ENCODE peak calls at places on chromosomes 5 and 9, in five cellular contexts. R is neuronal stem cell; B is cardiac muscle cell; Z is keratinocyte; N is effector memory CD4-positive, alpha-beta T cell. A is an unnamed sample.

GRCh38 chr9:68501159-68501506 is 39.5 kb downstream of the TMEM252 start:
- DNase-seq in N (no peak), B (peak; percentile 6), Z (no peak), R (no peak), A (no peak)

GRCh38 chr5:35753500-35753899 is 103.2 kb upstream of the IL7R start:
- DNase-seq in N (no peak), R (no peak), B (no peak), Z (no peak), A (no peak)

GRCh38 chr9:111634860-111635259 is 3.7 kb downstream of the DNAJC25 start:
- DNase-seq in N (no peak), R (no peak), B (no peak), Z (no peak), A (no peak)

GRCh38 chr5:172443441-172444109 is 10.8 kb downstream of the SH3PXD2B start:
- DNase-seq in B (peak; percentile 98), R (no peak), N (no peak), Z (no peak), A (peak; percentile 84)

GRCh38 chr9:128323786-128324185 is 1.1 kb downstream of the COQ4 start:
- DNase-seq in Z (no peak), N (no peak), B (no peak), R (no peak), A (no peak)

GRCh38 chr9:108652851-108653250 is 202.9 kb downstream of the ACTL7B start:
- DNase-seq in B (no peak), R (no peak), Z (no peak), N (no peak), A (no peak)

GRCh38 chr5:72355706-72356299 is 35.6 kb downstream of the PTCD2 start:
- DNase-seq in R (peak; percentile 15), N (no peak), B (peak; percentile 58), Z (no peak), A (no peak)

GRCh38 chr9:4567601-4568000 is 77.3 kb downstream of the SLC1A1 start:
- DNase-seq in B (no peak), Z (no peak), R (no peak), N (no peak), A (no peak)

GRCh38 chr9:37412431-37413151 is 9.9 kb upstream of the GRHPR start:
- DNase-seq in N (no peak), R (no peak), Z (peak; percentile 41), B (peak; percentile 49), A (peak; percentile 31)

GRCh38 chr9:109919736-109920408 is 139.9 kb downstream of the PALM2AKAP2 start:
- DNase-seq in Z (no peak), R (no peak), N (no peak), B (no peak), A (no peak)

GRCh38 chr5:111998871-111999270 is 241.9 kb upstream of the NREP start:
- DNase-seq in B (no peak), Z (no peak), N (no peak), R (no peak), A (no peak)

GRCh38 chr9:117344892-117345660 is 69.8 kb downstream of the ASTN2 start:
- DNase-seq in R (peak; percentile 18), N (no peak), B (no peak), Z (no peak), A (no peak)

GRCh38 chr9:72557549-72557948 is 36.1 kb downstream of the TMC1 start:
- DNase-seq in Z (peak; percentile 97), R (no peak), B (peak; percentile 78), N (peak; percentile 1), A (peak; percentile 96)

GRCh38 chr9:113246928-113247327 is 25.6 kb downstream of the SLC31A1 start:
- DNase-seq in N (no peak), Z (no peak), B (no peak), R (no peak), A (no peak)

GRCh38 chr9:98709968-98710965 is 1.5 kb upstream of the GABBR2 start:
- DNase-seq in Z (no peak), N (no peak), R (no peak), B (peak; percentile 82), A (no peak)

GRCh38 chr9:88076286-88077070 is 61.8 kb downstream of the SPATA31C2 start:
- DNase-seq in Z (peak; percentile 73), B (peak; percentile 91), R (peak; percentile 54), N (no peak), A (peak; percentile 78)

GRCh38 chr9:137556069-137556838 is 4.6 kb downstream of the MRPL41 start:
- DNase-seq in B (peak; percentile 18), Z (no peak), R (no peak), N (no peak), A (no peak)

GRCh38 chr5:10106285-10106684 is 143.4 kb downstream of the ATPSCKMT start:
- DNase-seq in N (no peak), B (no peak), R (no peak), Z (no peak), A (no peak)

GRCh38 chr9:120698766-120699165 is 15.5 kb downstream of the MEGF9 start:
- DNase-seq in B (no peak), Z (no peak), N (no peak), R (no peak), A (no peak)

GRCh38 chr5:9924614-9925013 is 294.5 kb upstream of the TAS2R1 start:
- DNase-seq in Z (peak; percentile 55), R (no peak), B (peak; percentile 97), N (no peak), A (peak; percentile 97)

GRCh38 chr9:27471789-27472585 is 52.1 kb upstream of the IFNK start:
- DNase-seq in N (no peak), B (no peak), Z (no peak), R (no peak), A (no peak)

GRCh38 chr9:4755026-4755609 is 14.1 kb upstream of the AK3 start:
- DNase-seq in N (no peak), R (no peak), B (no peak), Z (no peak), A (no peak)

GRCh38 chr9:1151691-1152090 is 101.5 kb downstream of the DMRT2 start:
- DNase-seq in B (no peak), N (no peak), R (no peak), Z (no peak), A (no peak)

GRCh38 chr5:9692576-9692975 is 62.4 kb upstream of the TAS2R1 start:
- DNase-seq in N (no peak), R (no peak), B (no peak), Z (no peak), A (no peak)

GRCh38 chr5:131751551-131751950 is 45.3 kb downstream of the FNIP1 start:
- DNase-seq in N (no peak), Z (no peak), B (no peak), R (no peak), A (no peak)

GRCh38 chr5:66769839-66770617 is 173.8 kb downstream of the MAST4 start:
- DNase-seq in R (peak; percentile 18), N (no peak), B (peak; percentile 40), Z (no peak), A (no peak)

GRCh38 chr9:117485176-117485575 is 70.3 kb upstream of the ASTN2 start:
- DNase-seq in N (no peak), Z (no peak), B (no peak), R (no peak), A (no peak)

DNA sequence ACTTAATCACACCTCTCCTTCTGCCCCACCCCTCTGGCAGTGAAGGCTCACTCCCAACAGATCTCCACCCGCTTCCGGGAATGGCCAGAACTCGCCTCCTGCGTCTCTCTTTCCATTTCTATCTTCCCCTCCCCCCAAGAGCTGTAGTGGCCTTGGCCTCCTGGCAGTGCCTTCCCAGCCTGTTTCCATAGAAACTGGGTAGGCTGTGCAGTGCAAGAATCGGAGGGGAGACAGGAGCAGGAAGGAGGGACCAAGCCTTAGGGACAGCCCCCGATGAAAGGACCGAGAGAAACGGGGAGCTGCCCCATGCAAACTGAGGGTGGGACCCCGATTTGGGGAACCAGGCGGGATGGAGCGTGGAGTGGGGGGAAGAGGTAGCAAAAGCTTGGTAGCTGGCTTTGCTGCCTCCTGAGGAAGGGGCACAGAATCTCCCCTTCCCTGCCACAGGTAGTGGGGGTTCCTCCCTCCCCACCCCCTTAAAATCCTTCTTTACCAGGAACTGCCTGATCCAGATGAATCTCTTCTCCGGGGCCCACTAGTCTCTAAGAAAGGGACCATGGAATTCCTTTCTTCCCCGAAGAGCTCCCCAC is 4.5 kb upstream of the PCDH1 start:
- DNase-seq in N (no peak), Z (no peak), B (no peak), R (no peak), A (no peak)
- H3K4me3 ChIP-seq in N (no peak overlapping the region), Z (no peak overlapping the region), B (no peak overlapping the region), R (peak overlapping the region; percentile 58), A (no peak overlapping the region)

DNA sequence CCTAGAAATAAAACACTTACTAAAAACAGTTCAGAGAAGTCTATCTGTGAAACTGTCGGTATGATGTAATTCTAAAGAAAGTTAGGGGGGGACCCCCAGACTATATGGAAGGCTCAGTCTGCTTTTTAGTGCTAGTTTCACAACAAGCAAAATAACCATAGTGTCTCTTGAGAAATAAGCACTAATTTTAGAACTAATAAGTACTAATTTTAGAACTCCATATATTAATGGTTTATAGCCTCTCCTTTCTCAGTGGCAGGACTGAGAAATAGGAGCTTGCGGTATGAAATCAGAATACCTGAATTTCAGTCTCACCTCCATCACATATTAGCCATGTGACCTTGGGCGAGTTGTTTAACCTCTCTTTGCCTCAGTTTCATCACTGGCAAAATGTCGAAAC is 1.4 kb upstream of the PHF24 start:
- DNase-seq in N (no peak), R (no peak), B (no peak), Z (no peak), A (no peak)
- H3K36me3 ChIP-seq in N (no peaks in the 10 kb centered on the region), R (no peaks in the 10 kb centered on the region), B (no peaks in the 10 kb centered on the region), Z (no peaks in the 10 kb centered on the region), A (no peaks in the 10 kb centered on the region)

GRCh38 chr5:14351845-14352712 is 208.9 kb downstream of the TRIO start:
- DNase-seq in N (peak; percentile 16), Z (no peak), R (peak; percentile 56), B (peak; percentile 77), A (peak; percentile 21)
- H3K4me3 ChIP-seq in N (no peak overlapping the region), Z (no peak overlapping the region), R (no peak overlapping the region), B (no peak overlapping the region), A (no peak overlapping the region)

GRCh38 chr5:179620293-179620692 is 3.2 kb downstream of the HNRNPH1 start:
- DNase-seq in Z (no peak), B (no peak), R (no peak), N (no peak), A (no peak)

GRCh38 chr5:179621551-179621971 is 1.9 kb downstream of the HNRNPH1 start:
- DNase-seq in Z (no peak), B (no peak), N (no peak), R (no peak), A (no peak)

GRCh38 chr5:179619776-179620175 is 3.7 kb downstream of the HNRNPH1 start:
- DNase-seq in R (no peak), Z (no peak), N (no peak), B (no peak), A (no peak)

GRCh38 chr5:179618923-179619554 is 4.4 kb downstream of the HNRNPH1 start:
- DNase-seq in B (peak; percentile 62), R (no peak), Z (no peak), N (no peak), A (no peak)

DNA sequence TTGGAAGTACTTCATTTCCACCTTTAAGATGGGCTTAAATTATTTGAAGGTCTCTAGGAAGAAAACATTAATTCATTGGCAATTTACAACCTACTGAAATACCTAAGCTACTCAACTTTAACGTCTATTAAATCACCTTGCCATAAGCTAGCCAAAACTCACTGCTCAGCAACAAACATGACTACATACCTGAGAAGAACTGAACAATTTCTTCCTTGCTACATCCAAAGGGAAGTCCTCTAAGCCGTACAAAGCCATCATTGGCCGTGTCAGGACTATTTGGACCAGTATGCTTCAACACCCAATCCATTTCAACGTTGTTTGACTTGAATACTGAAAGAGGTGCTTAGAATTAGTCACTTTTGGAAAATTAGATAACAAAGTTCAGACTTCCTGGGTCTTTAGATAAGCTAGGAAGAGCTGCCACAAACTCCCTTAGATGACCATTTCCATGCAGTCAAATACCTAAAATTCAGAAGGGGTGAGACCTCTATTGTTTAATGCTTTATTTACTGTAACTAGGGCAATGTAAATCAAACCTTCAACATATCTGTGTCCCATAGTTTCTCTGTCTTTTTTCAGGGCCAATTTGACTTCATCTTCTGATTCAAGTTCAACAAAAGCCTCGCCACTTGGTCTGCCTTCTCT is 2.6 kb downstream of the HNRNPH1 start:
- DNase-seq in N (no peak), Z (no peak), R (no peak), B (no peak), A (no peak)
- H3K36me3 ChIP-seq in N (peaks cover 66% of the 10 kb centered on the region), Z (peaks cover 48% of the 10 kb centered on the region), R (peaks cover 31% of the 10 kb centered on the region), B (peaks cover 62% of the 10 kb centered on the region), A (peaks cover 1% of the 10 kb centered on the region)